ENCODE peak calls at places on chromosomes 13 and 19, in four cellular contexts. P, E, L and A are unnamed samples.

GRCh38 chr13:97562962-97563361 is 129.0 kb downstream of the RAP2A start:
- DNase-seq in P (no peak), E (no peak), L (no peak), A (no peak)

GRCh38 chr19:40768936-40769335 is 6.4 kb upstream of the MIA start:
- DNase-seq in P (no peak), L (no peak), E (no peak), A (no peak)

GRCh38 chr19:48444129-48444932 is 1.5 kb upstream of the GRWD1 start:
- DNase-seq in E (no peak), L (no peak), P (no peak), A (no peak)

GRCh38 chr13:36157475-36157874 is 26.3 kb upstream of the DCLK1 start:
- DNase-seq in P (no peak), E (no peak), L (peak), A (no peak)

GRCh38 chr13:93745884-93746283 is 519.3 kb downstream of the GPC6 start:
- DNase-seq in E (no peak), P (no peak), L (no peak), A (no peak)

GRCh38 chr19:1893791-1894190 is 8.5 kb upstream of the ABHD17A start:
- DNase-seq in E (no peak), L (no peak), P (no peak), A (no peak)

GRCh38 chr13:41905600-41906254 is 55.2 kb downstream of the VWA8 start:
- DNase-seq in L (peak), E (no peak), P (no peak), A (peak)

GRCh38 chr13:48400820-48401219 is 12.1 kb downstream of the LPAR6 start:
- DNase-seq in E (no peak), L (peak), P (no peak), A (no peak)

GRCh38 chr19:47514151-47514868 is 553 bp downstream of the NAPA start:
- DNase-seq in P (no peak), E (peak), L (peak), A (no peak)

GRCh38 chr13:40764587-40765403 is 6.2 kb downstream of the MRPS31 start:
- DNase-seq in E (peak), L (peak), P (no peak), A (no peak)

GRCh38 chr19:43841990-43842389 is 14.9 kb downstream of the ZNF283 start:
- DNase-seq in P (no peak), L (no peak), E (no peak), A (no peak)

GRCh38 chr13:98564204-98564603 is 12.7 kb downstream of the STK24 start:
- DNase-seq in E (no peak), P (no peak), L (no peak), A (no peak)

GRCh38 chr13:37954191-37954590 is 84.6 kb upstream of the TRPC4 start:
- DNase-seq in P (no peak), L (no peak), E (no peak), A (no peak)

GRCh38 chr13:96141032-96141431 is 51.1 kb downstream of the HS6ST3 start:
- DNase-seq in P (no peak), L (peak), E (no peak), A (no peak)

GRCh38 chr19:964116-964520 is 20.0 kb upstream of the WDR18 start:
- DNase-seq in E (no peak), P (no peak), L (no peak), A (no peak)

GRCh38 chr13:105552078-105552477 is 983.4 kb downstream of the EFNB2 start:
- DNase-seq in L (no peak), E (peak), P (no peak), A (no peak)

GRCh38 chr13:53266757-53267156 is 238.1 kb downstream of the OLFM4 start:
- DNase-seq in E (no peak), P (no peak), L (no peak), A (no peak)

GRCh38 chr13:110344320-110344719 is 37.2 kb downstream of the COL4A2 start:
- DNase-seq in P (no peak), E (no peak), L (no peak), A (no peak)

GRCh38 chr13:40063278-40063698 is 407.8 kb downstream of the COG6 start:
- DNase-seq in P (no peak), L (peak), E (no peak), A (no peak)

GRCh38 chr19:18967358-18968146 is 26.5 kb upstream of the HOMER3 start:
- DNase-seq in L (peak), P (no peak), E (no peak), A (no peak)

GRCh38 chr13:62293081-62293480 is 877.4 kb upstream of the PCDH20 start:
- DNase-seq in P (peak), L (peak), E (no peak), A (no peak)

GRCh38 chr13:25171170-25171516 is 945 bp downstream of the AMER2 start:
- DNase-seq in P (no peak), E (no peak), L (no peak), A (no peak)

GRCh38 chr19:996051-996838 is 4.0 kb upstream of the GRIN3B start:
- DNase-seq in P (no peak), E (peak), L (peak), A (peak)

GRCh38 chr19:50719566-50719965 is at the start of gene SHANK1:
- DNase-seq in P (no peak), L (no peak), E (no peak), A (no peak)

GRCh38 chr19:12837225-12837624 is 1.1 kb upstream of the MAST1 start:
- DNase-seq in P (no peak), E (no peak), L (no peak), A (no peak)

GRCh38 chr19:37763488-37763887 is 15.9 kb downstream of the ZNF573 start:
- DNase-seq in E (no peak), P (no peak), L (no peak), A (no peak)

GRCh38 chr13:40313269-40314200 is 352.9 kb downstream of the FOXO1 start:
- DNase-seq in P (no peak), L (peak), E (no peak), A (peak)